ENCODE peak calls at places on chromosomes 16 and 17, in ten cellular contexts. T is GM12878, Z is prostate gland, O is HL-60, Q is sigmoid colon, G is stomach, B is Panc1, F is SK-N-SH, C is breast epithelium, S is SK-N-MC. N is an unnamed sample.

GRCh38 chr16:53207810-53208752 is 153.3 kb downstream of the CHD9 start:
- DNase-seq in S (peak; percentile 65), F (peak; percentile 77), B (peak; percentile 50), G (peak; percentile 39), C (peak; percentile 50), O (peak; percentile 84), Q (no peak), T (peak; percentile 69), Z (peak; percentile 65), N (no peak)

GRCh38 chr17:27226611-27227234 is 67.2 kb upstream of the WSB1 start:
- DNase-seq in T (no peak), S (no peak), Z (no peak), O (no peak), B (no peak), Q (no peak), G (no peak), C (no peak), F (no peak), N (no peak)

GRCh38 chr17:77479372-77479781 is 338.6 kb downstream of the SEC14L1 start:
- DNase-seq in Q (no peak), C (no peak), F (no peak), O (no peak), Z (no peak), B (no peak), G (no peak), S (no peak), T (no peak), N (no peak)

GRCh38 chr17:59470624-59471297 is 94.6 kb upstream of the DHX40 start:
- DNase-seq in S (no peak), O (no peak), F (no peak), Q (no peak), G (no peak), Z (no peak), T (no peak), C (no peak), B (no peak), N (no peak)

GRCh38 chr17:752620-753219 is 656 bp upstream of the GEMIN4 start:
- DNase-seq in Z (peak; percentile 64), F (peak; percentile 68), S (no peak), O (no peak), G (peak; percentile 76), T (no peak), Q (peak; percentile 92), C (peak; percentile 68), B (no peak), N (peak; percentile 90)

GRCh38 chr17:79890706-79891105 is 51.5 kb upstream of the CBX4 start:
- DNase-seq in G (peak; percentile 43), T (no peak), O (no peak), F (peak; percentile 80), C (no peak), Z (no peak), B (no peak), S (no peak), Q (no peak), N (no peak)

GRCh38 chr17:48505788-48506187 is 25.0 kb downstream of the HOXB1 start:
- DNase-seq in S (no peak), Z (no peak), F (no peak), Q (no peak), G (no peak), O (peak; percentile 11), C (peak; percentile 35), B (no peak), T (peak; percentile 77), N (no peak)

GRCh38 chr16:57871457-57871856 is 69.2 kb upstream of the KIFC3 start:
- DNase-seq in S (no peak), T (no peak), O (no peak), Q (no peak), F (no peak), Z (no peak), G (no peak), B (no peak), C (no peak), N (no peak)

GRCh38 chr16:17803625-17804410 is 333.1 kb upstream of the XYLT1 start:
- DNase-seq in Z (no peak), S (no peak), G (no peak), Q (no peak), B (no peak), T (no peak), C (no peak), F (no peak), O (no peak), N (no peak)

GRCh38 chr16:67208525-67208896 is 9.6 kb downstream of the ELMO3 start:
- DNase-seq in T (no peak), S (no peak), Q (no peak), G (no peak), B (no peak), C (no peak), F (no peak), O (no peak), Z (no peak), N (no peak)
- H3K27ac ChIP-seq in T (no peak overlapping the region), S (no peak overlapping the region), Q (no peak overlapping the region), G (no peak overlapping the region), B (no peak overlapping the region), C (no peak overlapping the region), F (no peak overlapping the region), O (no peak overlapping the region), Z (no peak overlapping the region), N (no peak overlapping the region)

DNA sequence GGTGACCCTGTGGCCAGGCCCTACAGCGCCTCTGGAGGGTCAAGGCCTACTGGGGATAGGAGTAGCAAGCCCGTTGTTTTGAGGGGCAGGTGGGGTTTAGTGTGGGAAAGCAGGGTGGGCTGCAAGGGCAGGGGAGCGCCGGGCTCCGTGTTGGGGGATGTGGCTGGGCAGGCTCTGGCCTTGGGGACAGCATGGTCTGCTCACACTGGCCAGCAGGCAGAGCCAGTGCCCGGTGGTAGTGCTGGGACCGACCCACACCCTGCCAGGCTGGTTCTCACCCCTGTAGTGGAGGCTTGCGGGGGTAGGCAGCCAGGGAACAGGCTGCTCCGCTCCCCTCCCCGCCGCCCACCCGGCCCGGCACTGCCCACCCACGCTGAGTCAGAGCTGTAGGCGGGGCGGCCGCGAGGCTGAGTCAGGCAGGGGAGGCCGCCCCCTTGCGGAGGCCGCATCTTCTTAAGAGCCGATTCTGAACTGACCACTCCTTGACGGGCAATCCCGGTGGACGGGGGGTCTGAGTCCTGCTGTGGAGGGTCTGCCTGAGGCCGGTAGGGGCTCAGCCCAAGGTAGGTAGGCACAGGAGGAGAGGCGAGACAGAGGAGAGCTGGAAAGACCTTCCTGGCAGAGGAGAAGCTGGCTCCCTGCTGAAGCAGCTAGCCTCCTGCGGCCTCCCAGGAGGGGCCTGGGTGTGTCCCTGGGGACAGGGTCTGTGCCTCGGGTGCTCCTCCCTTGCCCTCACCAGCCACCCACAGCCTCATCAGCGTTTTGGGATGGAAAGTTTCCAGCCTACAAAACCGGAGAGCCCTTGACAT is 62.4 kb downstream of the BAIAP2 start:
- DNase-seq in G (peak; percentile 74), B (no peak), T (no peak), O (no peak), C (peak; percentile 57), Q (peak; percentile 93), S (no peak), F (peak; percentile 87), Z (peak; percentile 73), N (peak; percentile 93)
- TF ChIP-seq POLR2AphosphoS5 in G (no peak), B (peak; percentile 32), T (no peak), O (no peak), C (no peak), Q (peak; percentile 23), S (no peak), F (no peak), Z (no peak), N (no peak)

DNA sequence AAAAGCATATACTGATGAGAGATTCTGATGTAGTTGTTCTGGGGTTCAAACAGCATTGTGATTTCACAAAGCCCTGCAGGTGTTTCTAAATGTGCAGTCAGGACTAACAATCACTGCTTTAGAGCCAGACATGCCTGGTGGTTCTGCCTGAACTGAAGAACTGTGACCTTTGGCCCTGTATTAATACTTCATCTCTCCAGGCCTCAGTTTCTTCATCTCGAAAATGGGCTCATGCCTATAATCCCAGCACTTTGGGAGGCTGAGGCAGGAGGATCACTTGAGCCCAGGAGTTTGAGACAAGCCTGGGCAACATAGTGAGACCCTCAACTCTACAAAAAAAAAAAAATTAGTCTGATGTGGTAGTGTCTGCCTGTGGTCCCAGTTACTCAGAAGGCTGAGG is 3.9 kb downstream of the DNAI2 start:
- DNase-seq in C (no peak), S (no peak), B (no peak), G (no peak), Z (no peak), T (no peak), F (no peak), O (no peak), Q (no peak), N (no peak)
- H3K27ac ChIP-seq in C (no peak overlapping the region), S (no peak overlapping the region), B (no peak overlapping the region), G (no peak overlapping the region), Z (no peak overlapping the region), T (no peak overlapping the region), F (no peak overlapping the region), O (no peak overlapping the region), Q (no peak overlapping the region), N (no peak overlapping the region)

GRCh38 chr16:85592700-85593502 is 20.2 kb upstream of the GSE1 start:
- DNase-seq in C (no peak), B (no peak), O (no peak), S (no peak), F (no peak), G (no peak), T (no peak), Q (no peak), Z (no peak), N (no peak)
- TF ChIP-seq POLR2AphosphoS5 in C (no peak), B (no peak), O (no peak), S (no peak), F (no peak), G (no peak), T (no peak), Q (no peak), Z (no peak), N (no peak)

GRCh38 chr16:70662991-70663523 is 16.7 kb downstream of the IL34 start:
- DNase-seq in S (no peak), G (no peak), O (no peak), T (no peak), Q (peak; percentile 64), B (no peak), C (no peak), Z (no peak), F (peak; percentile 34), N (no peak)
- H3K27ac ChIP-seq in S (no peak overlapping the region), G (no peak overlapping the region), O (no peak overlapping the region), T (no peak overlapping the region), Q (peak overlapping the region; percentile 77), B (no peak overlapping the region), C (peak overlapping the region; percentile 69), Z (no peak overlapping the region), F (no peak overlapping the region), N (no peak overlapping the region)

DNA sequence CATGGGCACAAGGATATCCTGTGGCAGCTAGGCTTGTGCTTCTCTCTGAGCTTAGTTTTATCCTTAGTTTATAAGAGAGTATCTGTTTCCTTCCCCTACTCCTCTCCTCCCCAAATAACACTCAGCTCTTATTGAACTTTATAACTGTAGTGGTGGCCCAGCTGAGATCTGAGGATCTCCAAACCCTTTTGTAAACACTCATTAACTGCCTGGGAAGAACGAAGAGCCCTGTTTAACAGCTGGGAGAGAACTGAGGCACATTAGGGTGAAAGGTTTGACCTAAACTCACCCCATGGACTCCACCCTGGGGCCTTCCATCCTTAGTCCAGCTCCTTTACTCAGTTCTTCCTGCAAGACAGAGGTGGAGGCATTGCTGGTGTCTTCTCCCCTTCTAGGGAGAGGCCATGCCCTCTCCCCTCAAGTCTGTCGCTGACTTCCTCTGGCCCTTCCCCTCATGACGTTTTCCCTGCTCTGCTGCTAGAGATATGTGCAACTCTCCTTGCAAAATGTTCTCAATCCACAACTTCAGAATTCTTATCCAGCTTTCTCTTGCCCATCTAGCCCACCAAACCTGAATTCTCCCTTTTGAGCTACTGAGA is 1.2 kb upstream of the RARA start:
- DNase-seq in F (no peak), O (peak; percentile 77), T (no peak), G (no peak), Q (peak; percentile 62), Z (no peak), C (no peak), S (no peak), B (no peak), N (peak; percentile 52)
- TF ChIP-seq POLR2AphosphoS5 in F (no peak), O (no peak), T (no peak), G (no peak), Q (no peak), Z (no peak), C (no peak), S (no peak), B (no peak), N (no peak)

N was measured in suprapubic skin.